ENCODE peak calls at places on chromosomes 1 and 21, in nine cellular contexts. One of them, this sample, is unnamed. For H3K4me1, the result is how much of the 10 kb centered on the place peaks cover.

GRCh38 chr1:160307455-160307854 is 22.5 kb upstream of the PEX19 start:
- DNase-seq in HCT116: no peak
- DNase-seq in kidney: no peak
- DNase-seq in ovary: no peak
- DNase-seq in tibial nerve: no peak
- DNase-seq in astrocyte: no peak
- DNase-seq in mucosa of descending colon: no peak
- DNase-seq in endodermal cell: peak
- DNase-seq in transverse colon: no peak
- DNase-seq in this sample: no peak

GRCh38 chr21:35138665-35139381 is 89.7 kb upstream of the RUNX1 start:
- DNase-seq in tibial nerve: no peak
- DNase-seq in HCT116: peak
- DNase-seq in transverse colon: no peak
- DNase-seq in mucosa of descending colon: no peak
- DNase-seq in astrocyte: peak
- DNase-seq in endodermal cell: no peak
- DNase-seq in ovary: no peak
- DNase-seq in kidney: no peak
- DNase-seq in this sample: no peak

GRCh38 chr21:46254208-46254975 is 25.8 kb upstream of the LSS start:
- DNase-seq in tibial nerve: no peak
- DNase-seq in astrocyte: no peak
- DNase-seq in endodermal cell: no peak
- DNase-seq in HCT116: no peak
- DNase-seq in mucosa of descending colon: no peak
- DNase-seq in kidney: no peak
- DNase-seq in transverse colon: no peak
- DNase-seq in ovary: no peak
- DNase-seq in this sample: no peak

GRCh38 chr1:55694297-55694696 is 479.1 kb upstream of the USP24 start:
- DNase-seq in HCT116: no peak
- DNase-seq in transverse colon: no peak
- DNase-seq in endodermal cell: no peak
- DNase-seq in mucosa of descending colon: no peak
- DNase-seq in kidney: no peak
- DNase-seq in astrocyte: peak
- DNase-seq in tibial nerve: no peak
- DNase-seq in ovary: no peak
- DNase-seq in this sample: peak

GRCh38 chr1:115323366-115324004 is 14.6 kb downstream of the NGF start:
- DNase-seq in mucosa of descending colon: no peak
- DNase-seq in tibial nerve: no peak
- DNase-seq in astrocyte: no peak
- DNase-seq in endodermal cell: no peak
- DNase-seq in kidney: no peak
- DNase-seq in ovary: no peak
- DNase-seq in transverse colon: no peak
- DNase-seq in HCT116: no peak
- DNase-seq in this sample: no peak

GRCh38 chr1:116044071-116044470 is 67.1 kb upstream of the MAB21L3 start:
- DNase-seq in endodermal cell: no peak
- DNase-seq in transverse colon: no peak
- DNase-seq in astrocyte: no peak
- DNase-seq in tibial nerve: no peak
- DNase-seq in HCT116: no peak
- DNase-seq in kidney: no peak
- DNase-seq in mucosa of descending colon: no peak
- DNase-seq in ovary: no peak
- DNase-seq in this sample: no peak

GRCh38 chr1:57620589-57620988 is 196.7 kb upstream of the DAB1 start:
- DNase-seq in tibial nerve: no peak
- DNase-seq in mucosa of descending colon: no peak
- DNase-seq in endodermal cell: peak
- DNase-seq in transverse colon: no peak
- DNase-seq in HCT116: no peak
- DNase-seq in kidney: no peak
- DNase-seq in astrocyte: no peak
- DNase-seq in ovary: peak
- DNase-seq in this sample: no peak

GRCh38 chr1:1122981-1123480 is 7.1 kb upstream of the C1orf159 start:
- DNase-seq in astrocyte: no peak
- DNase-seq in mucosa of descending colon: peak
- DNase-seq in HCT116: no peak
- DNase-seq in endodermal cell: peak
- DNase-seq in ovary: no peak
- DNase-seq in kidney: peak
- DNase-seq in tibial nerve: no peak
- DNase-seq in transverse colon: peak
- DNase-seq in this sample: peak

GRCh38 chr1:194069168-194069830 is 882.9 kb upstream of the B3GALT2 start:
- DNase-seq in tibial nerve: no peak
- DNase-seq in astrocyte: peak
- DNase-seq in mucosa of descending colon: no peak
- DNase-seq in transverse colon: peak
- DNase-seq in ovary: no peak
- DNase-seq in kidney: no peak
- DNase-seq in HCT116: no peak
- DNase-seq in endodermal cell: no peak
- DNase-seq in this sample: peak

GRCh38 chr1:17027900-17028299 is 16.2 kb upstream of the ATP13A2 start:
- DNase-seq in mucosa of descending colon: no peak
- DNase-seq in tibial nerve: no peak
- DNase-seq in transverse colon: no peak
- DNase-seq in astrocyte: no peak
- DNase-seq in endodermal cell: peak
- DNase-seq in ovary: no peak
- DNase-seq in HCT116: no peak
- DNase-seq in kidney: no peak
- DNase-seq in this sample: no peak

GRCh38 chr1:27557596-27558340 is 46.2 kb downstream of the AHDC1 start:
- DNase-seq in HCT116: peak
- DNase-seq in ovary: peak
- DNase-seq in transverse colon: peak
- DNase-seq in tibial nerve: no peak
- DNase-seq in kidney: peak
- DNase-seq in mucosa of descending colon: peak
- DNase-seq in endodermal cell: peak
- DNase-seq in astrocyte: no peak
- DNase-seq in this sample: no peak

GRCh38 chr1:54402896-54403295 is 3.3 kb downstream of the SSBP3 start:
- DNase-seq in endodermal cell: no peak
- DNase-seq in transverse colon: no peak
- DNase-seq in mucosa of descending colon: no peak
- DNase-seq in kidney: no peak
- DNase-seq in astrocyte: no peak
- DNase-seq in HCT116: no peak
- DNase-seq in tibial nerve: no peak
- DNase-seq in ovary: no peak
- DNase-seq in this sample: no peak

GRCh38 chr1:212565571-212566305 is 42.8 kb upstream of the ATF3 start:
- DNase-seq in astrocyte: no peak
- DNase-seq in transverse colon: no peak
- DNase-seq in HCT116: no peak
- DNase-seq in tibial nerve: no peak
- DNase-seq in ovary: no peak
- DNase-seq in kidney: no peak
- DNase-seq in endodermal cell: no peak
- DNase-seq in mucosa of descending colon: no peak
- DNase-seq in this sample: no peak

GRCh38 chr21:42215942-42216725 is 2.8 kb upstream of the ABCG1 start:
- DNase-seq in astrocyte: no peak
- DNase-seq in ovary: no peak
- DNase-seq in kidney: peak
- DNase-seq in transverse colon: no peak
- DNase-seq in mucosa of descending colon: no peak
- DNase-seq in tibial nerve: no peak
- DNase-seq in endodermal cell: peak
- DNase-seq in HCT116: no peak
- DNase-seq in this sample: no peak

GRCh38 chr1:236947794-236948193 is 56.4 kb downstream of the MT1HL1 start:
- DNase-seq in HCT116: no peak
- DNase-seq in endodermal cell: peak
- DNase-seq in mucosa of descending colon: no peak
- DNase-seq in ovary: no peak
- DNase-seq in tibial nerve: no peak
- DNase-seq in transverse colon: no peak
- DNase-seq in astrocyte: no peak
- DNase-seq in kidney: no peak
- DNase-seq in this sample: no peak
- TF ChIP-seq CTCF in HCT116: no peak
- TF ChIP-seq CTCF in endodermal cell: no peak
- TF ChIP-seq CTCF in mucosa of descending colon: no peak
- TF ChIP-seq CTCF in ovary: no peak
- TF ChIP-seq CTCF in tibial nerve: no peak
- TF ChIP-seq CTCF in transverse colon: no peak
- TF ChIP-seq CTCF in astrocyte: no peak
- TF ChIP-seq CTCF in kidney: no peak
- TF ChIP-seq CTCF in this sample: no peak

GRCh38 chr1:47437518-47438320 is at the start of gene FOXD2:
- DNase-seq in astrocyte: peak
- DNase-seq in kidney: peak
- DNase-seq in endodermal cell: peak
- DNase-seq in ovary: peak
- DNase-seq in HCT116: peak
- DNase-seq in tibial nerve: peak
- DNase-seq in mucosa of descending colon: peak
- DNase-seq in transverse colon: peak
- DNase-seq in this sample: peak

GRCh38 chr1:47436979-47437517 is 796 bp upstream of the FOXD2 start:
- DNase-seq in mucosa of descending colon: no peak
- DNase-seq in tibial nerve: no peak
- DNase-seq in ovary: peak
- DNase-seq in endodermal cell: no peak
- DNase-seq in HCT116: no peak
- DNase-seq in kidney: no peak
- DNase-seq in astrocyte: no peak
- DNase-seq in transverse colon: no peak
- DNase-seq in this sample: no peak

GRCh38 chr1:47436304-47436978 is 1.4 kb upstream of the FOXD2 start:
- DNase-seq in transverse colon: peak
- DNase-seq in mucosa of descending colon: peak
- DNase-seq in HCT116: peak
- DNase-seq in endodermal cell: peak
- DNase-seq in kidney: peak
- DNase-seq in tibial nerve: peak
- DNase-seq in astrocyte: peak
- DNase-seq in ovary: peak
- DNase-seq in this sample: peak

GRCh38 chr1:47434051-47434842 is 3.6 kb upstream of the FOXD2 start:
- DNase-seq in ovary: peak
- DNase-seq in transverse colon: peak
- DNase-seq in mucosa of descending colon: peak
- DNase-seq in endodermal cell: peak
- DNase-seq in kidney: peak
- DNase-seq in astrocyte: peak
- DNase-seq in tibial nerve: peak
- DNase-seq in HCT116: no peak
- DNase-seq in this sample: peak

GRCh38 chr1:47435506-47436303 is 2.1 kb upstream of the FOXD2 start:
- DNase-seq in endodermal cell: no peak
- DNase-seq in ovary: no peak
- DNase-seq in transverse colon: no peak
- DNase-seq in mucosa of descending colon: no peak
- DNase-seq in astrocyte: no peak
- DNase-seq in kidney: no peak
- DNase-seq in HCT116: no peak
- DNase-seq in tibial nerve: no peak
- DNase-seq in this sample: no peak
- H3K4me1 ChIP-seq in endodermal cell: under half
- H3K4me1 ChIP-seq in ovary: under half
- H3K4me1 ChIP-seq in transverse colon: under half
- H3K4me1 ChIP-seq in mucosa of descending colon: under half
- H3K4me1 ChIP-seq in astrocyte: under half
- H3K4me1 ChIP-seq in kidney: under half
- H3K4me1 ChIP-seq in HCT116: under half
- H3K4me1 ChIP-seq in tibial nerve: half or more
- H3K4me1 ChIP-seq in this sample: under half

GRCh38 chr1:48683878-48684277 is 92.8 kb downstream of the BEND5 start:
- DNase-seq in astrocyte: no peak
- DNase-seq in endodermal cell: no peak
- DNase-seq in mucosa of descending colon: no peak
- DNase-seq in kidney: no peak
- DNase-seq in ovary: no peak
- DNase-seq in tibial nerve: no peak
- DNase-seq in transverse colon: no peak
- DNase-seq in HCT116: no peak
- DNase-seq in this sample: no peak
- TF ChIP-seq CTCF in astrocyte: no peak
- TF ChIP-seq CTCF in endodermal cell: no peak
- TF ChIP-seq CTCF in mucosa of descending colon: no peak
- TF ChIP-seq CTCF in kidney: no peak
- TF ChIP-seq CTCF in ovary: no peak
- TF ChIP-seq CTCF in tibial nerve: no peak
- TF ChIP-seq CTCF in transverse colon: no peak
- TF ChIP-seq CTCF in HCT116: no peak
- TF ChIP-seq CTCF in this sample: no peak

GRCh38 chr1:164783778-164784555 is 225.0 kb downstream of the PBX1 start:
- DNase-seq in transverse colon: no peak
- DNase-seq in astrocyte: no peak
- DNase-seq in endodermal cell: no peak
- DNase-seq in kidney: no peak
- DNase-seq in ovary: no peak
- DNase-seq in mucosa of descending colon: no peak
- DNase-seq in HCT116: no peak
- DNase-seq in tibial nerve: no peak
- DNase-seq in this sample: no peak

GRCh38 chr1:164780863-164781262 is 221.9 kb downstream of the PBX1 start:
- DNase-seq in ovary: no peak
- DNase-seq in transverse colon: no peak
- DNase-seq in astrocyte: peak
- DNase-seq in HCT116: no peak
- DNase-seq in endodermal cell: no peak
- DNase-seq in mucosa of descending colon: no peak
- DNase-seq in tibial nerve: no peak
- DNase-seq in kidney: no peak
- DNase-seq in this sample: no peak

GRCh38 chr1:164779376-164779775 is 220.4 kb downstream of the PBX1 start:
- DNase-seq in mucosa of descending colon: no peak
- DNase-seq in tibial nerve: no peak
- DNase-seq in HCT116: no peak
- DNase-seq in endodermal cell: no peak
- DNase-seq in transverse colon: no peak
- DNase-seq in ovary: no peak
- DNase-seq in astrocyte: no peak
- DNase-seq in kidney: no peak
- DNase-seq in this sample: no peak

GRCh38 chr1:164780111-164780510 is 221.1 kb downstream of the PBX1 start:
- DNase-seq in transverse colon: no peak
- DNase-seq in tibial nerve: no peak
- DNase-seq in kidney: no peak
- DNase-seq in HCT116: no peak
- DNase-seq in mucosa of descending colon: no peak
- DNase-seq in astrocyte: no peak
- DNase-seq in endodermal cell: no peak
- DNase-seq in ovary: no peak
- DNase-seq in this sample: no peak

DNA sequence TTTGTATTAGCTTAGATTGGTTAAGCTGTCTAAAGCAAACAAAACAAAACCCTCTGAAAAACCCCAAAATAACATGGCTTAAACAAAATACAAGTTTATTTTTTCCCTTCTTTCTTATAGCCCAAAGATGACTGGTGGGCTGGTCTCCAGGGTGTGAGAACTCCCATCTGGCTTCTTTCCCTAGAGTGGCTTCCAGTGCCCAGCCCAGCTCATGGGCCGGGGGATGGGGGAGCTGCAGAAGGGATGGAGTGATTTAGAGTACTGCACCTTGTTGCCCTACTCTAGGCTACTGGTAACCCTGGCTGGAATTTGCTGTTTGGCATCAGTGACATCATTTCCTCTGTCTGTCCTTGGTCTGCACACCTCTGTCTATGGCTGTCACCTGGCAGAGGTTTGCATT is 223.0 kb downstream of the PBX1 start:
- DNase-seq in transverse colon: no peak
- DNase-seq in mucosa of descending colon: no peak
- DNase-seq in astrocyte: no peak
- DNase-seq in kidney: no peak
- DNase-seq in tibial nerve: no peak
- DNase-seq in endodermal cell: no peak
- DNase-seq in HCT116: no peak
- DNase-seq in ovary: no peak
- DNase-seq in this sample: no peak
- H3K4me1 ChIP-seq in transverse colon: under half
- H3K4me1 ChIP-seq in mucosa of descending colon: under half
- H3K4me1 ChIP-seq in astrocyte: under half
- H3K4me1 ChIP-seq in kidney: under half
- H3K4me1 ChIP-seq in tibial nerve: half or more
- H3K4me1 ChIP-seq in endodermal cell: under half
- H3K4me1 ChIP-seq in HCT116: under half
- H3K4me1 ChIP-seq in ovary: under half
- H3K4me1 ChIP-seq in this sample: under half

This sample was measured in BE2C.